ENCODE peak calls at places on chromosomes 7 and 10, in seven cellular contexts. Z is GM12878, D is prostate gland, W is SK-N-MC, L is spleen, C is HCT116, U is GM12891. X is an unnamed sample.
A peak's percentile ranks its signal among the peaks of the same experiment; 100 is the strongest.

GRCh38 chr10:121168513-121169216 is 317.5 kb downstream of the WDR11 start:
- DNase-seq in Z (no peak), D (no peak), W (no peak), L (no peak), C (peak; percentile 19), U (no peak), X (no peak)

GRCh38 chr7:46948776-46949175 is 633.1 kb downstream of the TNS3 start:
- DNase-seq in Z (no peak), D (no peak), W (no peak), L (no peak), C (no peak), U (no peak), X (no peak)

GRCh38 chr7:27145167-27145883 is 1.8 kb upstream of the HOXA5 start:
- DNase-seq in Z (no peak), D (no peak), W (no peak), L (peak; percentile 71), C (no peak), U (no peak), X (no peak)

GRCh38 chr10:69847458-69847857 is 45.8 kb downstream of the COL13A1 start:
- DNase-seq in Z (no peak), D (no peak), W (no peak), L (no peak), C (no peak), U (no peak), X (no peak)

GRCh38 chr7:132450188-132450587 is 126.1 kb downstream of the PLXNA4 start:
- DNase-seq in Z (no peak), D (no peak), W (no peak), L (no peak), C (no peak), U (no peak), X (no peak)

GRCh38 chr7:44162785-44163395 is 21.8 kb upstream of the MYL7 start:
- DNase-seq in Z (no peak), D (no peak), W (no peak), L (no peak), C (no peak), U (no peak), X (peak; percentile 6)

GRCh38 chr7:100434297-100435144 is 1.8 kb downstream of the PPP1R35 start:
- DNase-seq in Z (no peak), D (no peak), W (no peak), L (no peak), C (no peak), U (no peak), X (no peak)

GRCh38 chr10:1196656-1197055 is 140.5 kb downstream of the WDR37 start:
- DNase-seq in Z (no peak), D (no peak), W (no peak), L (no peak), C (no peak), U (no peak), X (no peak)

GRCh38 chr7:3301831-3302618 is 973 bp downstream of the SDK1 start:
- DNase-seq in Z (no peak), D (peak; percentile 8), W (no peak), L (peak; percentile 81), C (no peak), U (no peak), X (no peak)

GRCh38 chr7:112001089-112001826 is 204.9 kb downstream of the DOCK4 start:
- DNase-seq in Z (no peak), D (no peak), W (no peak), L (no peak), C (peak; percentile 37), U (no peak), X (no peak)

GRCh38 chr10:42428534-42428933 is 209.8 kb downstream of the ZNF33B start:
- DNase-seq in Z (no peak), D (no peak), W (no peak), L (no peak), C (peak; percentile 3), U (no peak), X (no peak)

GRCh38 chr7:151244156-151244870 is 4.2 kb downstream of the SMARCD3 start:
- DNase-seq in Z (peak; percentile 15), D (no peak), W (no peak), L (peak; percentile 72), C (no peak), U (peak; percentile 72), X (no peak)

GRCh38 chr7:28903779-28904538 is 54.2 kb downstream of the TRIL start:
- DNase-seq in Z (no peak), D (no peak), W (no peak), L (no peak), C (no peak), U (no peak), X (no peak)

GRCh38 chr10:61211468-61211867 is 241.7 kb downstream of the TMEM26 start:
- DNase-seq in Z (no peak), D (no peak), W (no peak), L (no peak), C (no peak), U (no peak), X (no peak)

GRCh38 chr10:97279121-97279815 is 13.2 kb downstream of the ARHGAP19 start:
- DNase-seq in Z (no peak), D (no peak), W (no peak), L (no peak), C (no peak), U (no peak), X (no peak)

GRCh38 chr7:36040679-36041078 is 112.4 kb upstream of the EEPD1 start:
- DNase-seq in Z (no peak), D (no peak), W (no peak), L (no peak), C (no peak), U (no peak), X (no peak)

GRCh38 chr10:5835446-5836095 is 22.3 kb upstream of the GDI2 start:
- DNase-seq in Z (no peak), D (no peak), W (no peak), L (no peak), C (no peak), U (no peak), X (no peak)

GRCh38 chr10:5843814-5844705 is 30.8 kb upstream of the GDI2 start:
- DNase-seq in Z (no peak), D (no peak), W (no peak), L (no peak), C (no peak), U (no peak), X (no peak)

GRCh38 chr10:5841965-5842364 is 28.7 kb upstream of the GDI2 start:
- DNase-seq in Z (no peak), D (no peak), W (no peak), L (no peak), C (no peak), U (no peak), X (no peak)

GRCh38 chr10:5840314-5841307 is 27.4 kb upstream of the GDI2 start:
- DNase-seq in Z (peak; percentile 59), D (no peak), W (no peak), L (peak; percentile 94), C (no peak), U (peak; percentile 71), X (no peak)
- TF ChIP-seq POLR2AphosphoS5 in Z (peak; percentile 79), D (no peak), W (no peak), L (peak; percentile 88), C (no peak), U (peak; percentile 74), X (no peak)

GRCh38 chr7:129864042-129864441 is 88.7 kb downstream of the UBE2H start:
- DNase-seq in Z (no peak), D (peak; percentile 78), W (no peak), L (no peak), C (no peak), U (no peak), X (no peak)
- TF ChIP-seq POLR2AphosphoS5 in Z (no peak), D (peak; percentile 79), W (no peak), L (no peak), C (no peak), U (no peak), X (no peak)

DNA sequence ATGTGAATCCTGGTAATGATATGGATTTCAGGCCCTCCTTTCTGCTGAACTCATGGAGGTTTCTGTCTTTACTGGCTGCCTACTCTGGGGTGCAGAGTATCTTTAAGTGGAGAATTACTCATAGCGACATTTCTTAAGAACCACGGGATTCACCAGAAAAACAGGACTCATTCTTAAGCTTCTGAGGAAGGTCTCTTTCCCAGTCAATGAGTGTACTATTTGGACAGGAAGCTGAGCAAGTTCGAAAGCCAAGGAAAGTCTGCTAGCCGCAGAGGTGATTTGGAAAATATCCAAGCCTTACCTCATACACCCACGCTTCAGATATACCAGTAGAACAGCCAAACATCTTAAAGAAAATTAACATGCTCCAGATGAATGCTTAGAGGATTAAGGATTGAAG is 377.6 kb upstream of the MYO3A start:
- DNase-seq in Z (no peak), D (no peak), W (no peak), L (no peak), C (no peak), U (no peak), X (no peak)
- TF ChIP-seq POLR2AphosphoS5 in Z (no peak), D (no peak), W (no peak), L (no peak), C (no peak), U (no peak), X (no peak)

DNA sequence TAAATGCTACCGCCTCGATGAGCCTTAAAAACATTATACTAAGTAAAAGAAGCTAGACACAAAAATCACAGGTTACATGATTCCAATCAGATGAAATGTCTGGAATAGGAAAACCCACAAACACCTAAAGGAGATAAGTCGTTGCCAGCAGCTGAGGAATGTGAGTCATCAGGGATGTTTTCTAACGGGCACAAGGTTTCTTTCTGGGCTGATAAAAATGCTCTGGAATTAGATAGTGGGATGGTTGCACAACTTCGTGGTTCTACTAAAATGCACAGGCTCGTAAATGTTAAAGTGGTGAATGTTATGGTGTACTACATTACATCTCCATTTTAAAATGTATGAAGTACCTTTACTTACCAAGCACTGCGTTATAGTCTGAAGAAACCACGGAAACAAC is 9.7 kb downstream of the ABLIM1 start:
- DNase-seq in Z (no peak), D (peak; percentile 27), W (no peak), L (no peak), C (no peak), U (no peak), X (no peak)
- TF ChIP-seq POLR2AphosphoS5 in Z (no peak), D (peak; percentile 68), W (no peak), L (no peak), C (no peak), U (no peak), X (no peak)

X was measured in breast epithelium.